ENCODE peak calls at places on chromosomes 1 and 21, in seven cellular contexts. J is colonic mucosa, B is ELR, F is heart right ventricle, P is GM18507, S is WERI-Rb-1, Y is nephron progenitor cell. T is an unnamed sample.

GRCh38 chr1:60171793-60172192 is 98.2 kb upstream of the C1orf87 start:
- DNase-seq in J (no peak), B (peak), F (no peak), P (no peak), S (no peak), Y (no peak), T (peak)

GRCh38 chr1:82517586-82517985 is 716.9 kb downstream of the ADGRL2 start:
- DNase-seq in J (peak), B (peak), F (peak), P (no peak), S (peak), Y (peak), T (no peak)

GRCh38 chr1:63651110-63651776 is 58.0 kb downstream of the PGM1 start:
- DNase-seq in J (no peak), B (peak), F (no peak), P (no peak), S (no peak), Y (no peak), T (peak)

GRCh38 chr1:207259391-207259790 is 62.1 kb upstream of the CD55 start:
- DNase-seq in J (no peak), B (peak), F (peak), P (no peak), S (no peak), Y (no peak), T (peak)

GRCh38 chr1:27689423-27690173 is 17.6 kb upstream of the IFI6 start:
- DNase-seq in J (no peak), B (peak), F (no peak), P (no peak), S (no peak), Y (no peak), T (peak)

GRCh38 chr21:38804617-38805281 is 980 bp upstream of the ETS2 start:
- DNase-seq in J (peak), B (no peak), F (peak), P (no peak), S (peak), Y (peak), T (peak)

GRCh38 chr1:30916296-30916695 is 7.7 kb upstream of the SDC3 start:
- DNase-seq in J (no peak), B (no peak), F (no peak), P (no peak), S (no peak), Y (no peak), T (no peak)

GRCh38 chr1:98903261-98903660 is 101.4 kb downstream of the PLPPR5 start:
- DNase-seq in J (no peak), B (peak), F (no peak), P (no peak), S (no peak), Y (no peak), T (peak)

GRCh38 chr1:117093091-117093534 is 28.4 kb downstream of the TRIM45 start:
- DNase-seq in J (peak), B (peak), F (no peak), P (no peak), S (no peak), Y (peak), T (peak)

GRCh38 chr1:228037401-228038386 is 30.9 kb downstream of the WNT3A start:
- DNase-seq in J (no peak), B (peak), F (no peak), P (peak), S (no peak), Y (peak), T (no peak)

GRCh38 chr1:13965770-13966398 is 265.9 kb downstream of the PRDM2 start:
- DNase-seq in J (peak), B (peak), F (peak), P (no peak), S (peak), Y (peak), T (peak)

GRCh38 chr1:185567006-185567405 is 167.2 kb upstream of the HMCN1 start:
- DNase-seq in J (no peak), B (peak), F (no peak), P (peak), S (no peak), Y (no peak), T (peak)

GRCh38 chr1:5393591-5393990 is 598.6 kb downstream of the NPHP4 start:
- DNase-seq in J (no peak), B (no peak), F (no peak), P (no peak), S (no peak), Y (no peak), T (no peak)

GRCh38 chr1:202205523-202206190 is 12.1 kb downstream of the LGR6 start:
- DNase-seq in J (no peak), B (no peak), F (no peak), P (no peak), S (peak), Y (no peak), T (no peak)

GRCh38 chr1:224466151-224466550 is 31.6 kb upstream of the WDR26 start:
- DNase-seq in J (no peak), B (no peak), F (no peak), P (no peak), S (no peak), Y (no peak), T (no peak)

GRCh38 chr21:26405071-26405470 is 168.0 kb downstream of the CYYR1 start:
- DNase-seq in J (no peak), B (peak), F (no peak), P (no peak), S (no peak), Y (no peak), T (peak)

GRCh38 chr1:41810446-41810845 is 108.3 kb downstream of the HIVEP3 start:
- DNase-seq in J (peak), B (peak), F (no peak), P (no peak), S (no peak), Y (peak), T (peak)

GRCh38 chr1:108897865-108898720 is 21.3 kb downstream of the GPSM2 start:
- DNase-seq in J (peak), B (peak), F (peak), P (no peak), S (peak), Y (no peak), T (peak)

GRCh38 chr1:226526801-226527595 is 21.6 kb upstream of the STUM start:
- DNase-seq in J (no peak), B (peak), F (peak), P (no peak), S (peak), Y (peak), T (peak)

GRCh38 chr1:23278717-23279116 is 61.4 kb upstream of the HTR1D start:
- DNase-seq in J (no peak), B (no peak), F (no peak), P (no peak), S (no peak), Y (no peak), T (no peak)

GRCh38 chr1:88708011-88708410 is 23.9 kb downstream of the PKN2 start:
- DNase-seq in J (no peak), B (no peak), F (no peak), P (no peak), S (no peak), Y (no peak), T (no peak)

GRCh38 chr21:38819719-38820147 is 14.0 kb downstream of the ETS2 start:
- DNase-seq in J (peak), B (peak), F (no peak), P (no peak), S (no peak), Y (no peak), T (peak)

GRCh38 chr1:230303069-230303468 is 123.1 kb downstream of the PGBD5 start:
- DNase-seq in J (no peak), B (no peak), F (no peak), P (no peak), S (peak), Y (no peak), T (peak)

GRCh38 chr1:187577625-187578024 is 748.9 kb downstream of the PLA2G4A start:
- DNase-seq in J (no peak), B (peak), F (no peak), P (no peak), S (no peak), Y (no peak), T (no peak)

GRCh38 chr1:185681034-185681633 is 53.1 kb upstream of the HMCN1 start:
- DNase-seq in J (peak), B (peak), F (peak), P (no peak), S (peak), Y (peak), T (peak)

GRCh38 chr1:42424201-42424600 is 31.6 kb downstream of the ZMYND12 start:
- DNase-seq in J (no peak), B (no peak), F (no peak), P (no peak), S (no peak), Y (no peak), T (peak)

GRCh38 chr21:38139380-38140168 is 117.2 kb upstream of the KCNJ15 start:
- DNase-seq in J (no peak), B (peak), F (no peak), P (no peak), S (no peak), Y (no peak), T (peak)

GRCh38 chr1:51519048-51519856 is at the start of gene EPS15:
- DNase-seq in J (peak), B (peak), F (peak), P (peak), S (peak), Y (peak), T (peak)

GRCh38 chr1:159311679-159312078 is 9.5 kb downstream of the FCER1A start:
- DNase-seq in J (no peak), B (no peak), F (no peak), P (no peak), S (no peak), Y (no peak), T (no peak)

GRCh38 chr1:89762801-89763648 is 57.8 kb upstream of the LRRC8D start:
- DNase-seq in J (peak), B (peak), F (peak), P (peak), S (peak), Y (peak), T (peak)

GRCh38 chr1:157776971-157777386 is at the start of gene FCRL2:
- DNase-seq in J (no peak), B (no peak), F (no peak), P (no peak), S (no peak), Y (no peak), T (no peak)

GRCh38 chr1:42830631-42831030 is 13.4 kb upstream of the SVBP start:
- DNase-seq in J (no peak), B (no peak), F (no peak), P (no peak), S (no peak), Y (no peak), T (no peak)

GRCh38 chr1:74161494-74161893 is 36.5 kb downstream of the LRRIQ3 start:
- DNase-seq in J (no peak), B (peak), F (no peak), P (no peak), S (no peak), Y (no peak), T (peak)

GRCh38 chr1:208576425-208576824 is 332.2 kb upstream of the PLXNA2 start:
- DNase-seq in J (no peak), B (no peak), F (no peak), P (no peak), S (no peak), Y (no peak), T (no peak)

GRCh38 chr21:42654179-42654912 is 925 bp downstream of the PDE9A start:
- DNase-seq in J (peak), B (peak), F (no peak), P (no peak), S (peak), Y (peak), T (no peak)

GRCh38 chr1:36576118-36576517 is 93.4 kb upstream of the CSF3R start:
- DNase-seq in J (peak), B (peak), F (peak), P (peak), S (peak), Y (peak), T (peak)

GRCh38 chr1:172401907-172402306 is 18.6 kb upstream of the C1orf105 start:
- DNase-seq in J (no peak), B (peak), F (no peak), P (no peak), S (peak), Y (no peak), T (no peak)

GRCh38 chr1:25906644-25907300 is 553 bp upstream of the STMN1 start:
- DNase-seq in J (peak), B (no peak), F (no peak), P (no peak), S (peak), Y (peak), T (no peak)

GRCh38 chr1:79708646-79709237 is 702.2 kb upstream of the ADGRL4 start:
- DNase-seq in J (no peak), B (no peak), F (no peak), P (no peak), S (no peak), Y (no peak), T (no peak)

T was measured in EH.